ENCODE peak calls at places on chromosomes 11 and 22, in six cellular contexts. One of them, this sample, is unnamed.

GRCh38 chr11:131817701-131818188 is 447.3 kb downstream of the NTM start:
- DNase-seq in cardiac muscle cell: peak
- DNase-seq in left lung: no peak
- DNase-seq in ovary: no peak
- DNase-seq in ascending aorta: no peak
- DNase-seq in heart right ventricle: no peak
- DNase-seq in this sample: no peak

GRCh38 chr11:112783945-112784322 is 177.3 kb upstream of the NCAM1 start:
- DNase-seq in ascending aorta: no peak
- DNase-seq in cardiac muscle cell: no peak
- DNase-seq in left lung: no peak
- DNase-seq in ovary: no peak
- DNase-seq in heart right ventricle: no peak
- DNase-seq in this sample: no peak

GRCh38 chr11:20584093-20584774 is 15.2 kb upstream of the SLC6A5 start:
- DNase-seq in ovary: no peak
- DNase-seq in cardiac muscle cell: no peak
- DNase-seq in left lung: no peak
- DNase-seq in heart right ventricle: no peak
- DNase-seq in ascending aorta: no peak
- DNase-seq in this sample: no peak

GRCh38 chr11:128457874-128458273 is 129.5 kb downstream of the ETS1 start:
- DNase-seq in left lung: no peak
- DNase-seq in cardiac muscle cell: no peak
- DNase-seq in heart right ventricle: no peak
- DNase-seq in ascending aorta: no peak
- DNase-seq in ovary: no peak
- DNase-seq in this sample: no peak

GRCh38 chr11:118838905-118839553 is 44.7 kb upstream of the CXCR5 start:
- DNase-seq in cardiac muscle cell: no peak
- DNase-seq in ascending aorta: no peak
- DNase-seq in heart right ventricle: no peak
- DNase-seq in ovary: no peak
- DNase-seq in left lung: peak
- DNase-seq in this sample: no peak

GRCh38 chr11:20913113-20913512 is 243.7 kb downstream of the NELL1 start:
- DNase-seq in ovary: no peak
- DNase-seq in ascending aorta: no peak
- DNase-seq in cardiac muscle cell: no peak
- DNase-seq in left lung: no peak
- DNase-seq in heart right ventricle: no peak
- DNase-seq in this sample: no peak

GRCh38 chr11:67675058-67675747 is 780 bp upstream of the ALDH3B2 start:
- DNase-seq in heart right ventricle: no peak
- DNase-seq in ascending aorta: no peak
- DNase-seq in left lung: no peak
- DNase-seq in ovary: no peak
- DNase-seq in cardiac muscle cell: no peak
- DNase-seq in this sample: no peak

GRCh38 chr11:45489281-45489906 is 176.0 kb downstream of the CHST1 start:
- DNase-seq in left lung: no peak
- DNase-seq in ascending aorta: no peak
- DNase-seq in ovary: no peak
- DNase-seq in heart right ventricle: no peak
- DNase-seq in cardiac muscle cell: no peak
- DNase-seq in this sample: no peak

GRCh38 chr22:21042978-21043855 is 2.5 kb upstream of the LRRC74B start:
- DNase-seq in left lung: peak
- DNase-seq in heart right ventricle: no peak
- DNase-seq in ascending aorta: no peak
- DNase-seq in cardiac muscle cell: no peak
- DNase-seq in ovary: no peak
- DNase-seq in this sample: no peak

GRCh38 chr22:39219071-39220050 is 25.4 kb downstream of the PDGFB start:
- DNase-seq in heart right ventricle: no peak
- DNase-seq in left lung: peak
- DNase-seq in cardiac muscle cell: no peak
- DNase-seq in ovary: no peak
- DNase-seq in ascending aorta: no peak
- DNase-seq in this sample: no peak

GRCh38 chr22:45127866-45128265 is 35.9 kb upstream of the NUP50 start:
- DNase-seq in ascending aorta: no peak
- DNase-seq in left lung: no peak
- DNase-seq in heart right ventricle: no peak
- DNase-seq in cardiac muscle cell: no peak
- DNase-seq in ovary: no peak
- DNase-seq in this sample: no peak

GRCh38 chr11:102630598-102631448 is 5.7 kb upstream of the MMP20 start:
- DNase-seq in left lung: no peak
- DNase-seq in ascending aorta: no peak
- DNase-seq in cardiac muscle cell: no peak
- DNase-seq in heart right ventricle: no peak
- DNase-seq in ovary: no peak
- DNase-seq in this sample: peak

GRCh38 chr11:113896156-113896879 is 8.3 kb upstream of the HTR3B start:
- DNase-seq in ascending aorta: no peak
- DNase-seq in cardiac muscle cell: peak
- DNase-seq in heart right ventricle: no peak
- DNase-seq in left lung: no peak
- DNase-seq in ovary: no peak
- DNase-seq in this sample: no peak

GRCh38 chr11:34680206-34680605 is 59.3 kb downstream of the EHF start:
- DNase-seq in cardiac muscle cell: no peak
- DNase-seq in ascending aorta: no peak
- DNase-seq in heart right ventricle: no peak
- DNase-seq in left lung: no peak
- DNase-seq in ovary: no peak
- DNase-seq in this sample: no peak

GRCh38 chr11:93572621-93573020 is 29.4 kb upstream of the SMCO4 start:
- DNase-seq in cardiac muscle cell: no peak
- DNase-seq in ovary: no peak
- DNase-seq in left lung: no peak
- DNase-seq in ascending aorta: no peak
- DNase-seq in heart right ventricle: no peak
- DNase-seq in this sample: no peak

GRCh38 chr11:18229501-18229900 is 7.1 kb downstream of the SAA4 start:
- DNase-seq in cardiac muscle cell: no peak
- DNase-seq in ascending aorta: no peak
- DNase-seq in heart right ventricle: no peak
- DNase-seq in ovary: no peak
- DNase-seq in left lung: no peak
- DNase-seq in this sample: no peak

GRCh38 chr11:102615077-102615893 is 9.8 kb downstream of the MMP20 start:
- DNase-seq in ascending aorta: no peak
- DNase-seq in heart right ventricle: no peak
- DNase-seq in left lung: no peak
- DNase-seq in cardiac muscle cell: no peak
- DNase-seq in ovary: no peak
- DNase-seq in this sample: no peak

GRCh38 chr22:18962308-18962635 is 26.2 kb upstream of the PRODH start:
- DNase-seq in ovary: no peak
- DNase-seq in heart right ventricle: no peak
- DNase-seq in ascending aorta: no peak
- DNase-seq in left lung: no peak
- DNase-seq in cardiac muscle cell: no peak
- DNase-seq in this sample: no peak

GRCh38 chr11:55658608-55659007 is 3.4 kb upstream of the OR4C6 start:
- DNase-seq in ovary: no peak
- DNase-seq in cardiac muscle cell: no peak
- DNase-seq in left lung: no peak
- DNase-seq in ascending aorta: no peak
- DNase-seq in heart right ventricle: no peak
- DNase-seq in this sample: no peak

GRCh38 chr22:36197065-36197440 is 4.6 kb downstream of the APOL4 start:
- DNase-seq in ascending aorta: no peak
- DNase-seq in cardiac muscle cell: peak
- DNase-seq in ovary: peak
- DNase-seq in left lung: no peak
- DNase-seq in heart right ventricle: no peak
- DNase-seq in this sample: no peak

GRCh38 chr11:29448246-29448877 is 568.5 kb downstream of the KCNA4 start:
- DNase-seq in heart right ventricle: no peak
- DNase-seq in left lung: no peak
- DNase-seq in ascending aorta: no peak
- DNase-seq in ovary: no peak
- DNase-seq in cardiac muscle cell: peak
- DNase-seq in this sample: no peak

GRCh38 chr11:18698341-18699268 is at the start of gene TMEM86A:
- DNase-seq in ovary: peak
- DNase-seq in ascending aorta: peak
- DNase-seq in cardiac muscle cell: peak
- DNase-seq in left lung: peak
- DNase-seq in heart right ventricle: peak
- DNase-seq in this sample: peak

GRCh38 chr22:24485608-24486007 is 9.5 kb upstream of the UPB1 start:
- DNase-seq in left lung: no peak
- DNase-seq in cardiac muscle cell: no peak
- DNase-seq in heart right ventricle: no peak
- DNase-seq in ovary: no peak
- DNase-seq in ascending aorta: no peak
- DNase-seq in this sample: no peak
- TF ChIP-seq CTCF in left lung: no peak
- TF ChIP-seq CTCF in cardiac muscle cell: no peak
- TF ChIP-seq CTCF in heart right ventricle: peak
- TF ChIP-seq CTCF in ovary: peak
- TF ChIP-seq CTCF in ascending aorta: no peak
- TF ChIP-seq CTCF in this sample: no peak

DNA sequence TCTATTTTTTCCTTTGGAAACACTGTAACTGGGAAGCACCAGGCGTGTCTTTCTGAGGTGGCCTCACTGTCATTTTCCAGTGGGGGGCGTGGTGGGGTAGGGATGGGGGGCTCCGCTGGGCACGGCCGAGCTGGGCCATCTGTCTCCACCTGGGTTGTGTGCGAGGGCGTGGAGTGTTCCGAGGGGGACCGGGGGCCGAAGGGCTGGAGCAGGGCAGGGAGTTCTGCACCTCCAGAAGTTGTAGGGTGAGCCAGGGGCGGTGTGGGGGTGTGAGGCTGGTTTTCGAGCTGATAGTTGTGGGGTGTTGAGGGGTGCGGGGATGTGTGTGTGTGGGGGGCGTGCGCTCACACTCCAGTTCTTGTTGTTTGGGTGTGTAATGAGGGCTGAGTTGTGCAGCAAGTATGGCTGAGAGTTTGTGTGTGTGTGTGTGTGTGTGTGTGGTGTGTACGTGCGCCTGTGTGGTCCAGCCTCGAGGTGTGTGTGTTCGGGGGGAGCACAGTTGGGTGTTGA is 10.8 kb downstream of the YPEL4 start:
- DNase-seq in heart right ventricle: no peak
- DNase-seq in ovary: no peak
- DNase-seq in ascending aorta: no peak
- DNase-seq in cardiac muscle cell: peak
- DNase-seq in left lung: no peak
- DNase-seq in this sample: no peak
- TF ChIP-seq CTCF in heart right ventricle: no peak
- TF ChIP-seq CTCF in ovary: no peak
- TF ChIP-seq CTCF in ascending aorta: no peak
- TF ChIP-seq CTCF in cardiac muscle cell: peak
- TF ChIP-seq CTCF in left lung: no peak
- TF ChIP-seq CTCF in this sample: no peak

GRCh38 chr11:78834886-78835285 is 260.2 kb upstream of the NARS2 start:
- DNase-seq in cardiac muscle cell: no peak
- DNase-seq in heart right ventricle: no peak
- DNase-seq in left lung: no peak
- DNase-seq in ascending aorta: no peak
- DNase-seq in ovary: no peak
- DNase-seq in this sample: no peak

GRCh38 chr11:78833237-78833636 is 258.6 kb upstream of the NARS2 start:
- DNase-seq in cardiac muscle cell: no peak
- DNase-seq in heart right ventricle: no peak
- DNase-seq in ovary: no peak
- DNase-seq in ascending aorta: no peak
- DNase-seq in left lung: no peak
- DNase-seq in this sample: no peak

GRCh38 chr11:78831571-78831970 is 256.9 kb upstream of the NARS2 start:
- DNase-seq in ovary: no peak
- DNase-seq in left lung: no peak
- DNase-seq in heart right ventricle: no peak
- DNase-seq in cardiac muscle cell: no peak
- DNase-seq in ascending aorta: no peak
- DNase-seq in this sample: no peak

GRCh38 chr11:78830277-78830676 is 255.6 kb upstream of the NARS2 start:
- DNase-seq in left lung: no peak
- DNase-seq in cardiac muscle cell: no peak
- DNase-seq in ovary: no peak
- DNase-seq in ascending aorta: no peak
- DNase-seq in heart right ventricle: no peak
- DNase-seq in this sample: no peak

GRCh38 chr11:78832226-78832947 is 257.7 kb upstream of the NARS2 start:
- DNase-seq in ascending aorta: no peak
- DNase-seq in left lung: no peak
- DNase-seq in ovary: no peak
- DNase-seq in heart right ventricle: no peak
- DNase-seq in cardiac muscle cell: no peak
- DNase-seq in this sample: no peak
- TF ChIP-seq CTCF in ascending aorta: no peak
- TF ChIP-seq CTCF in left lung: no peak
- TF ChIP-seq CTCF in ovary: no peak
- TF ChIP-seq CTCF in heart right ventricle: no peak
- TF ChIP-seq CTCF in cardiac muscle cell: peak
- TF ChIP-seq CTCF in this sample: peak

GRCh38 chr22:49150801-49151221 is 676.9 kb downstream of the BRD1 start:
- DNase-seq in cardiac muscle cell: no peak
- DNase-seq in ascending aorta: no peak
- DNase-seq in heart right ventricle: no peak
- DNase-seq in ovary: no peak
- DNase-seq in left lung: no peak
- DNase-seq in this sample: no peak

GRCh38 chr22:49149721-49150608 is 677.7 kb downstream of the BRD1 start:
- DNase-seq in left lung: peak
- DNase-seq in heart right ventricle: no peak
- DNase-seq in cardiac muscle cell: no peak
- DNase-seq in ovary: no peak
- DNase-seq in ascending aorta: no peak
- DNase-seq in this sample: no peak

GRCh38 chr22:49147617-49148175 is 680.0 kb downstream of the BRD1 start:
- DNase-seq in cardiac muscle cell: no peak
- DNase-seq in ascending aorta: no peak
- DNase-seq in heart right ventricle: no peak
- DNase-seq in left lung: no peak
- DNase-seq in ovary: no peak
- DNase-seq in this sample: no peak

GRCh38 chr22:49147171-49147570 is 680.5 kb downstream of the BRD1 start:
- DNase-seq in ovary: no peak
- DNase-seq in heart right ventricle: no peak
- DNase-seq in ascending aorta: no peak
- DNase-seq in cardiac muscle cell: no peak
- DNase-seq in left lung: no peak
- DNase-seq in this sample: no peak

DNA sequence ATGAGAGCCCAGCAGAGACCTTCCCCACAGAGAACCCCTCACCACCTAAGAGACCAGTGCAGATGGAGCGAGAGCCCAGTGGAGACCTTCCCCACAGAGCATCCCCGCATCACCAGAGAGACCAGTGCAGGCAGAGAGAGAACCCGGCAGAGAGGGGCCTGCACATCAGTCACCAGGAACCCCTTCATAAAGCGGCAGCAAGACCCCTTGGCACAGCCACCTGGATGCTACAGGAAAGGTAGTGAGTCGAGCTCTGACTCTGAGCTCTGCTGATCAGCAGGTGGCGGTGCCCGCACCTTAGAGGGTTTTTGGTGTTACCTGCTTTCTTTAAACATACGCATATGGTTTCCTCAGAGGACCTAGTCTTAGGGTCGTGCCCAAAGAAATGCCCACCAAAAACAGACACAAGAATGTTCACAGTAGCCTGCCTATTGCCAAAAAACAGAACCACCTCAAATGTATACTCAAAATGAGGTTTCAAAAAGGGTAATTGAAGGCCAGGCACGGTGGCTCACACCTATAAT is 678.7 kb downstream of the BRD1 start:
- DNase-seq in cardiac muscle cell: no peak
- DNase-seq in heart right ventricle: no peak
- DNase-seq in ovary: no peak
- DNase-seq in ascending aorta: no peak
- DNase-seq in left lung: no peak
- DNase-seq in this sample: no peak
- TF ChIP-seq CTCF in cardiac muscle cell: no peak
- TF ChIP-seq CTCF in heart right ventricle: no peak
- TF ChIP-seq CTCF in ovary: no peak
- TF ChIP-seq CTCF in ascending aorta: no peak
- TF ChIP-seq CTCF in left lung: no peak
- TF ChIP-seq CTCF in this sample: peak

This sample was measured in LNCaP clone FGC.